ENCODE peak calls at places on chromosomes 6 and 20, in six cellular contexts. F is HCT116, W is K562, B is HepG2, T is SK-N-SH, H is H1. S is an unnamed sample.

GRCh38 chr6:80333342-80333741 is 226.9 kb downstream of the BCKDHB start:
- DNase-seq in W (no peak), T (no peak), H (no peak), B (no peak), F (no peak), S (no peak)

GRCh38 chr6:47473791-47474351 is 3.7 kb upstream of the CD2AP start:
- DNase-seq in T (no peak), H (no peak), B (no peak), W (no peak), F (no peak), S (no peak)

GRCh38 chr6:160733045-160733646 is 31.1 kb downstream of the PLG start:
- DNase-seq in B (peak), W (peak), F (peak), T (peak), H (peak), S (peak)

GRCh38 chr6:81981812-81982211 is 229.3 kb upstream of the TENT5A start:
- DNase-seq in F (peak), H (no peak), W (no peak), B (no peak), T (no peak), S (no peak)

GRCh38 chr6:98944598-98945011 is 3.1 kb downstream of the FBXL4 start:
- DNase-seq in F (no peak), H (no peak), T (peak), B (peak), W (peak), S (no peak)

GRCh38 chr6:159002432-159003160 is 2.6 kb upstream of the RSPH3 start:
- DNase-seq in W (no peak), T (no peak), F (peak), H (no peak), B (no peak), S (peak)

GRCh38 chr20:25418779-25419178 is 11.3 kb downstream of the GINS1 start:
- DNase-seq in B (no peak), F (no peak), W (no peak), T (no peak), H (no peak), S (no peak)

GRCh38 chr6:35776364-35777215 is at the start of gene CLPSL2:
- DNase-seq in H (peak), W (peak), B (no peak), F (no peak), T (peak), S (peak)

GRCh38 chr6:50128420-50129005 is 78.8 kb upstream of the DEFB112 start:
- DNase-seq in F (no peak), H (no peak), T (peak), B (peak), W (peak), S (no peak)

GRCh38 chr6:108844632-108845031 is 3.6 kb upstream of the ARMC2 start:
- DNase-seq in F (no peak), H (no peak), T (no peak), W (no peak), B (no peak), S (no peak)

GRCh38 chr20:38216736-38217595 is 43.6 kb downstream of the KIAA1755 start:
- DNase-seq in T (no peak), H (no peak), W (no peak), F (no peak), B (no peak), S (no peak)

GRCh38 chr6:7851780-7852179 is 58.8 kb downstream of the TXNDC5 start:
- DNase-seq in B (no peak), F (no peak), H (no peak), W (no peak), T (no peak), S (no peak)

GRCh38 chr20:58542411-58543095 is 27.4 kb upstream of the APCDD1L start:
- DNase-seq in H (peak), T (no peak), B (no peak), F (peak), W (peak), S (no peak)

DNA sequence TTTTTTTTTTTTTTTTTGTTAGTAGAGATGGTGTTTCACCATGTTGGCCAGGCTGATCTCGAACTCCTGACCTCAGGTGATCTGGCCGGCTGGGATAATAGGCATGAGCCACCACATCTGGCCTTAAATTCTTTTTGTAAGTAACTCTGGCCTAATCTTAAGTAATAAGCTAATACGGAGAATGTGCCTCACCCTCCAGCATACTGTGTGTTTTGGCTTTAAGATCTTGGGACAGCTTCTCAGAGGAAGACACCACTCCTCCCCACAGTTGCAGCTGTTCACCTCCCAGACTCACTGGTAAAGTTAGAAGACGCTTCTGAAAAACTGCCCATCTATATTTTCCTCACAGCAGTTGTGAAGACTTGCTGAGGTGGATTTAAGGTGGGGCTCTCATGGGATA is 120.8 kb downstream of the CCDC170 start:
- DNase-seq in F (no peak), W (no peak), B (no peak), H (no peak), T (no peak), S (peak)
- TF ChIP-seq JUND in F (no peak), W (no peak), B (no peak), H (no peak), T (no peak), S (no peak)

DNA sequence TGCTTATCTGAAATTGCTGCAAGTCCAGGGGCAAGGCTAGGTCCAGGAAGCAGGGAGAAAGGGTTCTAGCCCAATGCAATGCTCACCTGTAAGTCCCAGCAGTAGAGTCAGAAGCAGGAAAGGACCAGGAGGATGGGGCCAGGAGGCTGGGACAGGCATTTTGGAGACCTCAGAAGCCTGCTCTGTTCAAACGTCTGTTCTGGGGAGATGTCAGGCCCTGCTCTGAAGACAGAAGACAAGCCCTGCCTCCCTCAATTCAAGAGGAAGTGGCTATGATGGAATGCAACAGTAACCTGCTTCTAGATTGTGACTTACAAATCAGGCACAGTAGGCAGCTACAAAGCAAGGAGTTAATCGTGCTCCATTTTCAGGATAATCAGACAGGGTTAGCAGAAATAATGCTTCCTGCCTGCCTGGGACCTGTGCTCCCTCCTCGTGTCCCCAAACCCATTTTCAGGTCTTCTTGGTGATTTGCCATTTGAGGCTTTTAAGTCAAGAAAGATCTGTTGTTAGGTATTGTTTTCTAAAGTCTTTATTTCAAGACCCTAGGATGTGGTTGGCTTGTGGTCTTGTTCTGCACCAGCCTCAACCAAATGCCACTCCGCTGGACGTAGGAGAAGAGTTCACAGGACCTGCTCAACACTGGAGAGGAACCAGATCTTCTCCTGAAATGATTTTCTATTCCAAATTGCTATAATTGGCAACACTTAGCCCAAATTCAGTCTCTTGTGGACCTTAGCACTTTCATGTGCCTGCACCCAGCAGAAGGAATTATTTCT is at the start of gene SIRPG:
- DNase-seq in T (no peak), W (no peak), B (no peak), H (no peak), F (no peak), S (no peak)
- TF ChIP-seq JUND in T (no peak), W (no peak), B (no peak), H (no peak), F (no peak), S (no peak)

DNA sequence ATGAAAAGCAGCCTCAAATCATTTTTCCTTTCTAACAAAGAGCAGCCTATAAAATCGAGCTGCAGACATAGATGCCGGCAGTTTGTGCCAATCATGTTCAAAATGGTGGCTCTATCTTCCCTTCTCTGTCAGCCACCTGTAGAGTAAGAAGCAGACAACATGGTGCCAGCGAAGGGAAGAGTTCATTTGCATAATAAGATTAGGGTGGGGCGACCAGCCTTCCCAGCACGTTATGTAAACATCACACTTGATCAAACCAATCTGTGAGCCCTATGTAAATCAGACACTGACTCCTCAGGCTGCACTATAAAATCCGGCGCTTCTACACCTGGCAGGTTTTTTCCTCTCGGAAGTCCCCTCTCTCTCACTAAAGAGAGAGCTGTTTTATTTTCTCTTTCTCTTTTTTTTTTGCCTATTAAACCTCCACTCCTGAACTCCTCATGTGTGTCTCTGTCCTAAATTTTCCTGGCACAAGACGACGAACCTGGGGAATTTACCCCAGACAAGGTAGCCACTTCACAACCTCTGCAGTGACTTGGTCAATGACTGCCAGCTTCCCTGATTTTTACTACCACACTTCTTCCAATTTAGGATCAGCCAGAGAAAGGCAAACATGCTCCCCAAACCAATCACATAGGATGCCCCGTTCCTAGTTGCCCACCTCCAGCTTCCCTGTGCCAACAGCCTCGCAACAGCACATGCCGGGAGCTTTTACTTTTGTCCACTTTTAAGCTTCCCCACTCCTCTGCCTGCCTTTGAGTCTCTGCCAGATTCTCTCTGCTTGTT is 12.9 kb downstream of the TPMT start:
- DNase-seq in W (no peak), T (no peak), H (no peak), B (no peak), F (no peak), S (peak)
- TF ChIP-seq JUND in W (no peak), T (no peak), H (no peak), B (no peak), F (no peak), S (no peak)

DNA sequence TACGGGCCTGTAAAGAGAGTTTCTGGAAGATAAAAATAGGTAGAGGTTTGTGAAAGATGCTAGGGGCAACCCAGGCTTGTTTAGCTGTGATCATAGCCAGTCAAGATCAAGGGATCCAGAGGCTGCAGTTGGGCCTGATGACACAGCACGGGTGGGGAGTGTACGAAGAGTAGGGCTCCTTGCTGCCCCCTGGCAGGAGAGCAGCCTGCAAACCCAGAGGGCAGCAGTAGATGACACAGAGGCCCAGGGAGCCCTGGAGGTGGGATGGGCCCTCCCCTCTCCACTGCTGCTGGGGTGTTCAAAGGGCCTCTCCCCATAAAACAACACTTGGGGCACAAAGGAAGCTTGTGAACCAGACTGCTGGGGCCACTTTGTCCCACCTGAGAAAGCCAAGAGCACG is 47.2 kb downstream of the VEGFA start:
- DNase-seq in W (peak), B (peak), H (peak), F (peak), T (no peak), S (no peak)
- TF ChIP-seq JUND in W (peak), B (no peak), H (no peak), F (no peak), T (no peak), S (no peak)

GRCh38 chr20:59725476-59726119 is 121.3 kb downstream of the PHACTR3 start:
- DNase-seq in T (no peak), H (no peak), B (no peak), F (no peak), W (no peak), S (no peak)

GRCh38 chr20:59728722-59729430 is 124.5 kb downstream of the PHACTR3 start:
- DNase-seq in W (no peak), H (no peak), T (no peak), B (no peak), F (no peak), S (no peak)

GRCh38 chr20:59723607-59724456 is 119.5 kb downstream of the PHACTR3 start:
- DNase-seq in T (no peak), H (no peak), W (no peak), F (no peak), B (no peak), S (no peak)

GRCh38 chr20:59724457-59725366 is 120.4 kb downstream of the PHACTR3 start:
- DNase-seq in W (no peak), H (no peak), F (no peak), B (no peak), T (no peak), S (no peak)

GRCh38 chr20:59726196-59726595 is 121.9 kb downstream of the PHACTR3 start:
- DNase-seq in W (no peak), H (no peak), B (no peak), F (no peak), T (no peak), S (no peak)
- TF ChIP-seq JUND in W (no peak), H (no peak), B (no peak), F (no peak), T (no peak), S (no peak)

GRCh38 chr6:148999921-149000589 is 253.2 kb downstream of the UST start:
- DNase-seq in W (no peak), F (no peak), H (peak), B (no peak), T (no peak), S (no peak)
- TF ChIP-seq JUND in W (no peak), F (peak), H (no peak), B (no peak), T (peak), S (no peak)